ENCODE peak calls at places on chromosomes 11 and 22, in ten cellular contexts. X is BJ; J is naive thymus-derived CD8-positive, alpha-beta T cell; K is NCI-H460; H is effector memory CD4-positive, alpha-beta T cell; A is Panc1; S is NCI-H1436; M is choroid plexus epithelial cell; G is neural crest cell; Q is fibroblast of mammary gland. B is an unnamed sample.

GRCh38 chr11:69684651-69685050 is 9.5 kb upstream of the LTO1 start:
- DNase-seq in X (no peak), J (no peak), K (no peak), H (no peak), A (no peak), S (no peak), M (no peak), G (no peak), Q (no peak), B (no peak)

GRCh38 chr22:49368221-49368975 is 459.3 kb downstream of the BRD1 start:
- DNase-seq in X (no peak), J (no peak), K (no peak), H (no peak), A (no peak), S (no peak), M (no peak), G (no peak), Q (no peak), B (no peak)

GRCh38 chr11:33774356-33775063 is at the start of gene FBXO3:
- DNase-seq in X (no peak), J (peak), K (peak), H (peak), A (no peak), S (peak), M (peak), G (peak), Q (peak), B (peak)

GRCh38 chr11:62569611-62570010 is 4.1 kb downstream of the EEF1G start:
- DNase-seq in X (no peak), J (no peak), K (no peak), H (no peak), A (no peak), S (no peak), M (no peak), G (no peak), Q (no peak), B (no peak)

GRCh38 chr11:32960553-32961164 is 55.0 kb upstream of the DEPDC7 start:
- DNase-seq in X (peak), J (peak), K (peak), H (no peak), A (peak), S (peak), M (peak), G (no peak), Q (peak), B (peak)

GRCh38 chr22:36027579-36027959 is 1.1 kb downstream of the RBFOX2 start:
- DNase-seq in X (no peak), J (peak), K (no peak), H (no peak), A (no peak), S (no peak), M (no peak), G (no peak), Q (no peak), B (peak)

GRCh38 chr22:28768701-28769393 is 3.6 kb upstream of the CCDC117 start:
- DNase-seq in X (no peak), J (no peak), K (no peak), H (no peak), A (no peak), S (no peak), M (no peak), G (no peak), Q (no peak), B (no peak)

GRCh38 chr11:35040221-35040942 is 98.6 kb upstream of the CD44 start:
- DNase-seq in X (no peak), J (peak), K (no peak), H (peak), A (peak), S (no peak), M (peak), G (no peak), Q (peak), B (peak)

GRCh38 chr11:115501895-115502589 is 2.2 kb downstream of the CADM1 start:
- DNase-seq in X (no peak), J (no peak), K (no peak), H (no peak), A (no peak), S (no peak), M (no peak), G (no peak), Q (no peak), B (peak)

GRCh38 chr11:108934696-108935095 is 269.8 kb downstream of the DDX10 start:
- DNase-seq in X (no peak), J (no peak), K (no peak), H (no peak), A (no peak), S (no peak), M (no peak), G (no peak), Q (no peak), B (no peak)

GRCh38 chr11:68988486-68988885 is 7.7 kb upstream of the MRGPRD start:
- DNase-seq in X (no peak), J (no peak), K (no peak), H (no peak), A (no peak), S (no peak), M (no peak), G (no peak), Q (no peak), B (no peak)

GRCh38 chr11:57482782-57483569 is 22.6 kb downstream of the RTN4RL2 start:
- DNase-seq in X (no peak), J (peak), K (peak), H (no peak), A (no peak), S (peak), M (peak), G (peak), Q (peak), B (peak)

GRCh38 chr11:121643530-121644512 is 191.1 kb upstream of the SORL1-AS1 start:
- DNase-seq in X (no peak), J (no peak), K (no peak), H (no peak), A (no peak), S (no peak), M (no peak), G (no peak), Q (no peak), B (no peak)

B was measured in GM12865.